ENCODE peak calls at places on chromosomes 11 and 22, in six cellular contexts. U is progenitor cell of endocrine pancreas; I is NCI-H460; Z is activated CD4-positive, alpha-beta T cell treated with anti-CD3 and anti-CD28 coated beads for 48 hours; B is GM13976; J is right lobe of liver. Q is an unnamed sample.

GRCh38 chr11:126411971-126412381 is 56.5 kb downstream of the ST3GAL4 start:
- DNase-seq in Z (no peak), B (no peak), J (no peak), I (no peak), U (no peak), Q (peak)

GRCh38 chr11:32094931-32095330 is 4.1 kb downstream of the RCN1 start:
- DNase-seq in B (no peak), Z (no peak), I (no peak), J (no peak), U (no peak), Q (no peak)

GRCh38 chr11:108983621-108984020 is 318.8 kb downstream of the DDX10 start:
- DNase-seq in J (no peak), U (no peak), B (no peak), I (no peak), Z (no peak), Q (no peak)

GRCh38 chr11:106178361-106178760 is 100.9 kb downstream of the AASDHPPT start:
- DNase-seq in U (no peak), J (no peak), Z (no peak), I (no peak), B (no peak), Q (no peak)

GRCh38 chr11:46463701-46464100 is 72.1 kb upstream of the CHRM4 start:
- DNase-seq in J (no peak), U (no peak), Z (no peak), I (no peak), B (no peak), Q (no peak)

GRCh38 chr11:48047616-48048015 is 67.3 kb downstream of the PTPRJ start:
- DNase-seq in I (no peak), J (no peak), B (no peak), U (no peak), Z (no peak), Q (no peak)

GRCh38 chr11:71203681-71204080 is 48.7 kb downstream of the SHANK2 start:
- DNase-seq in U (no peak), J (no peak), B (no peak), Z (no peak), I (no peak), Q (no peak)

GRCh38 chr11:78239781-78240180 is 51.1 kb downstream of the USP35 start:
- DNase-seq in U (no peak), J (no peak), I (no peak), Z (no peak), B (no peak), Q (no peak)

GRCh38 chr11:47236482-47236881 is 12.1 kb downstream of the ACP2 start:
- DNase-seq in B (no peak), Z (no peak), U (no peak), I (no peak), J (no peak), Q (no peak)

GRCh38 chr22:24109649-24110048 is 71.6 kb upstream of the SUSD2 start:
- DNase-seq in U (no peak), J (no peak), B (no peak), Z (no peak), I (no peak), Q (no peak)

GRCh38 chr11:17813391-17814059 is 78.9 kb downstream of the KCNC1 start:
- DNase-seq in Z (no peak), J (no peak), U (no peak), I (no peak), B (no peak), Q (no peak)

GRCh38 chr22:40215266-40215665 is 37.5 kb downstream of the TNRC6B start:
- DNase-seq in U (no peak), I (no peak), Z (no peak), J (no peak), B (no peak), Q (no peak)

GRCh38 chr11:72072348-72072747 is 8.0 kb downstream of the NUMA1 start:
- DNase-seq in B (no peak), U (no peak), I (no peak), J (no peak), Z (no peak), Q (no peak)

GRCh38 chr11:110984147-110984546 is 261.4 kb upstream of the POU2AF2 start:
- DNase-seq in I (no peak), Z (no peak), J (no peak), B (no peak), U (no peak), Q (no peak)

GRCh38 chr11:77411238-77411637 is 62.7 kb downstream of the PAK1 start:
- DNase-seq in U (no peak), I (no peak), B (peak), J (peak), Z (peak), Q (no peak)